ENCODE peak calls at places on chromosomes 3 and 15, in four cellular contexts. F is LoVo, R is GM06990, V is ovary. J is an unnamed sample.

GRCh38 chr3:31981206-31982181 is at the start of the genes OSBPL10 and ZNF860:
- DNase-seq in V (peak), F (peak), R (peak), J (peak)

GRCh38 chr15:100263721-100264455 is 77.9 kb downstream of the ADAMTS17 start:
- DNase-seq in V (no peak), R (no peak), F (no peak), J (no peak)

GRCh38 chr15:67479781-67480180 is 41.1 kb upstream of the C15orf61 start:
- DNase-seq in F (no peak), R (no peak), V (no peak), J (no peak)

GRCh38 chr3:160797306-160797705 is 41.3 kb downstream of the PPM1L start:
- DNase-seq in V (no peak), R (no peak), F (no peak), J (no peak)

GRCh38 chr3:13282986-13283876 is 136.9 kb downstream of the NUP210 start:
- DNase-seq in F (no peak), V (no peak), R (no peak), J (peak)

GRCh38 chr3:16864610-16865313 is 20.0 kb upstream of the PLCL2 start:
- DNase-seq in V (no peak), R (no peak), F (peak), J (no peak)

GRCh38 chr15:88623061-88623460 is 1.9 kb downstream of the AEN start:
- DNase-seq in V (no peak), F (peak), R (no peak), J (peak)

GRCh38 chr3:38577089-38578080 is 72.1 kb downstream of the SCN5A start:
- DNase-seq in V (no peak), R (no peak), F (no peak), J (no peak)

GRCh38 chr3:4982773-4983738 is 3.8 kb downstream of the BHLHE40 start:
- DNase-seq in V (no peak), F (no peak), R (no peak), J (no peak)

GRCh38 chr15:19987389-19988048 is 554.1 kb downstream of the GOLGA6L6 start:
- DNase-seq in R (no peak), V (no peak), F (peak), J (no peak)

GRCh38 chr15:80585544-80586018 is 109.5 kb upstream of the ABHD17C start:
- DNase-seq in F (peak), R (no peak), V (no peak), J (peak)